ENCODE peak calls at places on chromosomes 16 and 17, in six cellular contexts. One of them, this sample, is unnamed.

GRCh38 chr17:78953356-78954350 is 26.1 kb downstream of the LGALS3BP start:
- DNase-seq in HCT116: no peak
- DNase-seq in thoracic aorta: no peak
- DNase-seq in cardiac muscle cell: peak
- DNase-seq in ascending aorta: no peak
- DNase-seq in PC-9: no peak
- DNase-seq in this sample: no peak

GRCh38 chr16:324451-325334 is 27.8 kb downstream of the AXIN1 start:
- DNase-seq in HCT116: no peak
- DNase-seq in thoracic aorta: no peak
- DNase-seq in cardiac muscle cell: no peak
- DNase-seq in ascending aorta: no peak
- DNase-seq in PC-9: no peak
- DNase-seq in this sample: no peak

GRCh38 chr16:2912330-2913199 is 834 bp downstream of the FLYWCH1 start:
- DNase-seq in HCT116: no peak
- DNase-seq in thoracic aorta: no peak
- DNase-seq in cardiac muscle cell: peak
- DNase-seq in ascending aorta: no peak
- DNase-seq in PC-9: no peak
- DNase-seq in this sample: no peak

GRCh38 chr16:83143788-83144187 is 517.0 kb downstream of the CDH13 start:
- DNase-seq in HCT116: no peak
- DNase-seq in thoracic aorta: no peak
- DNase-seq in cardiac muscle cell: peak
- DNase-seq in ascending aorta: no peak
- DNase-seq in PC-9: no peak
- DNase-seq in this sample: no peak

GRCh38 chr17:81428121-81428515 is 32.9 kb downstream of the BAHCC1 start:
- DNase-seq in HCT116: no peak
- DNase-seq in thoracic aorta: peak
- DNase-seq in cardiac muscle cell: no peak
- DNase-seq in ascending aorta: no peak
- DNase-seq in PC-9: no peak
- DNase-seq in this sample: no peak

GRCh38 chr16:600781-601180 is 10.9 kb downstream of the RAB40C start:
- DNase-seq in HCT116: no peak
- DNase-seq in thoracic aorta: no peak
- DNase-seq in cardiac muscle cell: no peak
- DNase-seq in ascending aorta: no peak
- DNase-seq in PC-9: no peak
- DNase-seq in this sample: no peak

GRCh38 chr17:64418506-64419339 is 28.1 kb upstream of the PECAM1 start:
- DNase-seq in HCT116: peak
- DNase-seq in thoracic aorta: no peak
- DNase-seq in cardiac muscle cell: peak
- DNase-seq in ascending aorta: no peak
- DNase-seq in PC-9: no peak
- DNase-seq in this sample: no peak

GRCh38 chr16:52756812-52757517 is 210.0 kb upstream of the TOX3 start:
- DNase-seq in HCT116: no peak
- DNase-seq in thoracic aorta: no peak
- DNase-seq in cardiac muscle cell: no peak
- DNase-seq in ascending aorta: no peak
- DNase-seq in PC-9: no peak
- DNase-seq in this sample: no peak

GRCh38 chr16:80903616-80904015 is 99.2 kb upstream of the CDYL2 start:
- DNase-seq in HCT116: no peak
- DNase-seq in thoracic aorta: no peak
- DNase-seq in cardiac muscle cell: no peak
- DNase-seq in ascending aorta: no peak
- DNase-seq in PC-9: no peak
- DNase-seq in this sample: no peak

GRCh38 chr16:70594569-70594968 is 51.8 kb upstream of the IL34 start:
- DNase-seq in HCT116: no peak
- DNase-seq in thoracic aorta: no peak
- DNase-seq in cardiac muscle cell: no peak
- DNase-seq in ascending aorta: no peak
- DNase-seq in PC-9: peak
- DNase-seq in this sample: no peak

GRCh38 chr17:81428521-81428920 is 33.3 kb downstream of the BAHCC1 start:
- DNase-seq in HCT116: no peak
- DNase-seq in thoracic aorta: no peak
- DNase-seq in cardiac muscle cell: no peak
- DNase-seq in ascending aorta: no peak
- DNase-seq in PC-9: no peak
- DNase-seq in this sample: no peak

GRCh38 chr17:21125862-21126261 is 902 bp upstream of the DHRS7B start:
- DNase-seq in HCT116: no peak
- DNase-seq in thoracic aorta: no peak
- DNase-seq in cardiac muscle cell: no peak
- DNase-seq in ascending aorta: no peak
- DNase-seq in PC-9: no peak
- DNase-seq in this sample: no peak

GRCh38 chr16:51818342-51818944 is 667.4 kb upstream of the SALL1 start:
- DNase-seq in HCT116: no peak
- DNase-seq in thoracic aorta: no peak
- DNase-seq in cardiac muscle cell: peak
- DNase-seq in ascending aorta: no peak
- DNase-seq in PC-9: no peak
- DNase-seq in this sample: peak

GRCh38 chr16:5621826-5622225 is 524.2 kb upstream of the EEF2KMT start:
- DNase-seq in HCT116: no peak
- DNase-seq in thoracic aorta: no peak
- DNase-seq in cardiac muscle cell: peak
- DNase-seq in ascending aorta: no peak
- DNase-seq in PC-9: no peak
- DNase-seq in this sample: no peak

GRCh38 chr17:21282231-21282630 is 2.3 kb upstream of the MAP2K3 start:
- DNase-seq in HCT116: peak
- DNase-seq in thoracic aorta: peak
- DNase-seq in cardiac muscle cell: peak
- DNase-seq in ascending aorta: peak
- DNase-seq in PC-9: peak
- DNase-seq in this sample: no peak

GRCh38 chr17:81925860-81926450 is 1.6 kb downstream of the MAFG start:
- DNase-seq in HCT116: no peak
- DNase-seq in thoracic aorta: no peak
- DNase-seq in cardiac muscle cell: no peak
- DNase-seq in ascending aorta: no peak
- DNase-seq in PC-9: no peak
- DNase-seq in this sample: no peak

GRCh38 chr16:8912793-8913192 is 30.6 kb downstream of the LITAFD start:
- DNase-seq in HCT116: no peak
- DNase-seq in thoracic aorta: no peak
- DNase-seq in cardiac muscle cell: no peak
- DNase-seq in ascending aorta: no peak
- DNase-seq in PC-9: no peak
- DNase-seq in this sample: no peak

GRCh38 chr16:1180772-1181714 is 28.1 kb downstream of the CACNA1H start:
- DNase-seq in HCT116: no peak
- DNase-seq in thoracic aorta: no peak
- DNase-seq in cardiac muscle cell: no peak
- DNase-seq in ascending aorta: peak
- DNase-seq in PC-9: no peak
- DNase-seq in this sample: no peak

GRCh38 chr16:9072806-9073341 is 18.6 kb upstream of the HAPSTR1 start:
- DNase-seq in HCT116: no peak
- DNase-seq in thoracic aorta: no peak
- DNase-seq in cardiac muscle cell: peak
- DNase-seq in ascending aorta: no peak
- DNase-seq in PC-9: peak
- DNase-seq in this sample: peak

GRCh38 chr16:80684136-80684765 is 120.1 kb downstream of the CDYL2 start:
- DNase-seq in HCT116: no peak
- DNase-seq in thoracic aorta: no peak
- DNase-seq in cardiac muscle cell: no peak
- DNase-seq in ascending aorta: no peak
- DNase-seq in PC-9: no peak
- DNase-seq in this sample: no peak

GRCh38 chr16:67661101-67661661 is 421 bp downstream of the PARD6A start:
- DNase-seq in HCT116: no peak
- DNase-seq in thoracic aorta: no peak
- DNase-seq in cardiac muscle cell: peak
- DNase-seq in ascending aorta: no peak
- DNase-seq in PC-9: peak
- DNase-seq in this sample: no peak

GRCh38 chr17:75343007-75343406 is 53.8 kb upstream of the SLC25A19 start:
- DNase-seq in HCT116: no peak
- DNase-seq in thoracic aorta: no peak
- DNase-seq in cardiac muscle cell: no peak
- DNase-seq in ascending aorta: no peak
- DNase-seq in PC-9: no peak
- DNase-seq in this sample: no peak
- H3K4me3 ChIP-seq in HCT116: no peak
- H3K4me3 ChIP-seq in thoracic aorta: no peak
- H3K4me3 ChIP-seq in cardiac muscle cell: no peak
- H3K4me3 ChIP-seq in ascending aorta: no peak
- H3K4me3 ChIP-seq in PC-9: no peak
- H3K4me3 ChIP-seq in this sample: no peak

DNA sequence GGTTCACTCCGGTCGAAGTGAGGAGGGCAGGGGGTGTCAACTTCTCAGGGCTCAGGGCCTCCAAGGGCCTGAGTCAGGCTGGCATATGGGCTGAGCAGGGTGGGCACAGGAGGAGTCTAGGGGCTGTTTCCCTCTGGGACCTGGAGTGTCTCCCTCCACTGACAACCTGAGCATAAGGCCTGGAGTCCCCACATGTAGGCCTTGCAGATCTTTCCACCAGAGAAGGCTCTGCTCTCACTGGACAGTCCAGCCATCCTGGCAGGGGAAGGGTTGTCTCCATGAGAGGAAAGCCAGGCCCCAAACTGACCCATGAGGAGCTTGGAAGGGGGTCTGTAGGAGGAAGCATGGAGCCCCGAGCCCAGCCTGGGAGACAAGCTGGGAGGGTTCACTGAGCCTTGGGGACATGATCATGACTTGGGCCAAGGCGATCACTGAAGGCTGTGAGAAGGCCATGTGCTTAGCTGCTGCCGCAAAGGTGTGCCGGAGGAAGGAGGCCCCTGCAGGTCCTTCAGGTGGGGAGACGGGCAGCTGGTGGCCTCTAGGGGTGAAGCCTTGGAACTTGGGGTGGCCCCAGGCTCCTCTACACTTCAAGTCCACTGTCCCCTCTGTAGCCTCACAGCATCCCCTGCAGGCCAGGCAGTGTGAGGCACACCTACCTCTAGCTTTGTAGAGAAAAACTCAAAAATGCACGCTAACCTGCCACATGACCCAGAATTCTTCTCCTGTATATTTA is 9.9 kb downstream of the CMTM2 start:
- DNase-seq in HCT116: no peak
- DNase-seq in thoracic aorta: no peak
- DNase-seq in cardiac muscle cell: peak
- DNase-seq in ascending aorta: no peak
- DNase-seq in PC-9: peak
- DNase-seq in this sample: no peak
- TF ChIP-seq CTCF in HCT116: peak
- TF ChIP-seq CTCF in thoracic aorta: peak
- TF ChIP-seq CTCF in cardiac muscle cell: peak
- TF ChIP-seq CTCF in ascending aorta: peak
- TF ChIP-seq CTCF in PC-9: peak
- TF ChIP-seq CTCF in this sample: peak

GRCh38 chr17:70476368-70476767 is 307.0 kb downstream of the KCNJ2 start:
- DNase-seq in HCT116: no peak
- DNase-seq in thoracic aorta: no peak
- DNase-seq in cardiac muscle cell: no peak
- DNase-seq in ascending aorta: no peak
- DNase-seq in PC-9: no peak
- DNase-seq in this sample: no peak

GRCh38 chr17:70484050-70484449 is 314.7 kb downstream of the KCNJ2 start:
- DNase-seq in HCT116: no peak
- DNase-seq in thoracic aorta: no peak
- DNase-seq in cardiac muscle cell: no peak
- DNase-seq in ascending aorta: no peak
- DNase-seq in PC-9: no peak
- DNase-seq in this sample: no peak

GRCh38 chr17:70483624-70484023 is 314.3 kb downstream of the KCNJ2 start:
- DNase-seq in HCT116: no peak
- DNase-seq in thoracic aorta: no peak
- DNase-seq in cardiac muscle cell: no peak
- DNase-seq in ascending aorta: no peak
- DNase-seq in PC-9: no peak
- DNase-seq in this sample: no peak

GRCh38 chr17:70479779-70480178 is 310.4 kb downstream of the KCNJ2 start:
- DNase-seq in HCT116: no peak
- DNase-seq in thoracic aorta: no peak
- DNase-seq in cardiac muscle cell: no peak
- DNase-seq in ascending aorta: no peak
- DNase-seq in PC-9: no peak
- DNase-seq in this sample: no peak

GRCh38 chr17:70478883-70479282 is 309.6 kb downstream of the KCNJ2 start:
- DNase-seq in HCT116: no peak
- DNase-seq in thoracic aorta: no peak
- DNase-seq in cardiac muscle cell: peak
- DNase-seq in ascending aorta: no peak
- DNase-seq in PC-9: no peak
- DNase-seq in this sample: no peak
- H3K4me3 ChIP-seq in HCT116: no peak
- H3K4me3 ChIP-seq in thoracic aorta: no peak
- H3K4me3 ChIP-seq in cardiac muscle cell: no peak
- H3K4me3 ChIP-seq in ascending aorta: no peak
- H3K4me3 ChIP-seq in PC-9: no peak
- H3K4me3 ChIP-seq in this sample: no peak

GRCh38 chr17:16101440-16101839 is 101.8 kb downstream of the TTC19 start:
- DNase-seq in HCT116: no peak
- DNase-seq in thoracic aorta: no peak
- DNase-seq in cardiac muscle cell: no peak
- DNase-seq in ascending aorta: no peak
- DNase-seq in PC-9: no peak
- DNase-seq in this sample: no peak

GRCh38 chr17:16106161-16106891 is 106.7 kb downstream of the TTC19 start:
- DNase-seq in HCT116: no peak
- DNase-seq in thoracic aorta: no peak
- DNase-seq in cardiac muscle cell: peak
- DNase-seq in ascending aorta: no peak
- DNase-seq in PC-9: no peak
- DNase-seq in this sample: no peak

GRCh38 chr17:16104189-16104588 is 104.6 kb downstream of the TTC19 start:
- DNase-seq in HCT116: no peak
- DNase-seq in thoracic aorta: no peak
- DNase-seq in cardiac muscle cell: no peak
- DNase-seq in ascending aorta: no peak
- DNase-seq in PC-9: no peak
- DNase-seq in this sample: no peak

DNA sequence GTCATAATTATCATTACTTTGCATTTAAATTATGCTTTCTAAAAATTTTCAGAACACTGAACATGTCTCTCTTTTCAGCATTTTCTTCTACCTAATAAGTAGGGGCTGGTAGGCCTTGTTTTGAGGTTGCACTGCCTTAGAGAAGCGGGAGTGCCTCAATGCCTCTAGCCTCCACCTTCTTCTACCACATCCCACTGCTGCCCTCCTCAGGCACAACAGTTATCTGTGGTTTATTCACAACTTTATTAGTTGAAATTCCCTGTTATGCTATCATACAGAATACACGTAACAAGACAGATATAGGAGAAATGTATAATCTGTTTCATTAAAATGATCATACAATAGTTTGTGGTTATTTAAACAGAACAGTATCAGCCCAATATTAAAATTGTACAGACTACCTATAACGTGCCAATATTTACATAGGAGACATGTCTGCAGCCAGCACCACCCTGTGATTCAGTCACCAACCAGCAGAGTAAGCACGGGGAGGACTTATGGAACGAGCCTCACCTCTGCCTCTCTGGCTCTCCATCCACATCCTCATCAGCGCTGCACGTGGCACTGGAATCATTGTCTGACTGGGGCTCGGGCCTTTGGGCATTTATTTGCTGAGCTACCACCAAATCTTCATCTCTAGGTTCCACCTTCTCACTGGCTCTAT is 101.2 kb downstream of the TTC19 start:
- DNase-seq in HCT116: no peak
- DNase-seq in thoracic aorta: no peak
- DNase-seq in cardiac muscle cell: peak
- DNase-seq in ascending aorta: no peak
- DNase-seq in PC-9: no peak
- DNase-seq in this sample: no peak
- TF ChIP-seq CTCF in HCT116: peak
- TF ChIP-seq CTCF in thoracic aorta: no peak
- TF ChIP-seq CTCF in cardiac muscle cell: peak
- TF ChIP-seq CTCF in ascending aorta: no peak
- TF ChIP-seq CTCF in PC-9: no peak
- TF ChIP-seq CTCF in this sample: no peak